ENCODE peak calls at places on chromosomes 12 and 14, in four cellular contexts. H is GM12865, L is cardiac muscle cell, T is neural crest cell. V is an unnamed sample.
A peak's percentile ranks its signal among the peaks of the same experiment; 100 is the strongest.

GRCh38 chr12:14403711-14404164 is 38.3 kb downstream of the ATF7IP start:
- DNase-seq in H (peak; percentile 72), L (peak; percentile 92), T (no peak), V (peak; percentile 50)

GRCh38 chr12:38138225-38139221 is 178.1 kb upstream of the ALG10B start:
- DNase-seq in H (peak; percentile 74), L (peak; percentile 72), T (peak; percentile 72), V (peak; percentile 76)

GRCh38 chr14:56975521-56975920 is 165.2 kb upstream of the OTX2 start:
- DNase-seq in H (no peak), L (no peak), T (no peak), V (no peak)

GRCh38 chr12:132003846-132004245 is 54.1 kb downstream of the EP400 start:
- DNase-seq in H (no peak), L (peak; percentile 61), T (no peak), V (no peak)

GRCh38 chr14:104596927-104597351 is 7.6 kb downstream of the TMEM179 start:
- DNase-seq in H (no peak), L (no peak), T (no peak), V (no peak)

GRCh38 chr14:95431199-95432145 is 85.0 kb downstream of the SYNE3 start:
- DNase-seq in H (peak; percentile 39), L (peak; percentile 50), T (peak; percentile 19), V (no peak)

GRCh38 chr14:20998674-20999366 is at the start of gene SLC39A2:
- DNase-seq in H (no peak), L (peak; percentile 81), T (no peak), V (no peak)

GRCh38 chr12:130838284-130838950 is 633 bp downstream of the STX2 start:
- DNase-seq in H (peak; percentile 29), L (peak; percentile 24), T (peak; percentile 31), V (peak; percentile 54)

GRCh38 chr14:20191396-20191795 is 700 bp downstream of the OR11G2 start:
- DNase-seq in H (no peak), L (no peak), T (no peak), V (no peak)

GRCh38 chr12:77847665-77848431 is 17.2 kb downstream of the NAV3 start:
- DNase-seq in H (peak; percentile 46), L (peak; percentile 77), T (no peak), V (no peak)

GRCh38 chr12:106296179-106296877 is 6.2 kb upstream of the TCP11L2 start:
- DNase-seq in H (no peak), L (peak; percentile 29), T (no peak), V (no peak)

GRCh38 chr14:25371053-25371452 is 321.1 kb upstream of the STXBP6 start:
- DNase-seq in H (no peak), L (no peak), T (no peak), V (no peak)

GRCh38 chr14:63388766-63389431 is 70.2 kb upstream of the GPHB5 start:
- DNase-seq in H (peak; percentile 80), L (peak; percentile 76), T (peak; percentile 53), V (peak; percentile 52)

GRCh38 chr12:481422-481821 is 21.7 kb downstream of the B4GALNT3 start:
- DNase-seq in H (no peak), L (peak; percentile 37), T (no peak), V (no peak)

GRCh38 chr14:20904393-20905029 is 13.3 kb downstream of the RNASE3 start:
- DNase-seq in H (no peak), L (no peak), T (peak; percentile 6), V (no peak)

GRCh38 chr14:63204407-63205280 is at the start of gene RHOJ:
- DNase-seq in H (no peak), L (peak; percentile 55), T (peak; percentile 41), V (no peak)

GRCh38 chr14:24965934-24966593 is 83.9 kb downstream of the STXBP6 start:
- DNase-seq in H (no peak), L (peak; percentile 78), T (no peak), V (no peak)

GRCh38 chr14:73266317-73266716 is 29.0 kb downstream of the PAPLN start:
- DNase-seq in H (no peak), L (no peak), T (no peak), V (no peak)

GRCh38 chr14:43541356-43541755 is 965.7 kb downstream of the FSCB start:
- DNase-seq in H (no peak), L (no peak), T (no peak), V (no peak)

GRCh38 chr14:43535231-43535838 is 971.7 kb downstream of the FSCB start:
- DNase-seq in H (no peak), L (no peak), T (no peak), V (no peak)

GRCh38 chr14:43540948-43541347 is 966.1 kb downstream of the FSCB start:
- DNase-seq in H (no peak), L (no peak), T (no peak), V (no peak)

DNA sequence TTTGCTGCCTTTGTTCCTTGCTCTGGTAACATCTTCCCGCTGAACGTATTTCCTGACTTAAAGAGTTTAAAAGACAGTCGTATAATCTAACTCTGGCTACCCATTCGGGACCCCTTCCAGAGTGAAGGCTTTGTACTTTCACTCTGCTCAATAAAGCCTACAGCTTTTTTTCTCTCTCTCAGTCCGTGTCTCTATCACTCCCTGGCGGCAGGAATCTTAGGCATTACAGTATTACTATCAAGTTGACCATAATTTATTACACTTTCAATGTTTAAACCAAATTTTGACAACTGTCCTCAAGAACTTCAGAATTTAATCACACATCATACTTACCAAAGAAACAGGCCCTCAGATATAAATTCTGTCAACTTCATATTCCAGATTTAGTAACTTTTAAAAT is 967.9 kb downstream of the FSCB start:
- DNase-seq in H (no peak), L (peak; percentile 32), T (no peak), V (no peak)
- TF ChIP-seq CTCF in H (no peak), L (peak; percentile 41), T (peak; percentile 70), V (no peak)

GRCh38 chr12:82517808-82518207 is 159.5 kb downstream of the METTL25 start:
- DNase-seq in H (peak; percentile 7), L (no peak), T (no peak), V (no peak)
- TF ChIP-seq CTCF in H (no peak), L (no peak), T (no peak), V (no peak)

GRCh38 chr14:68688872-68689371 is 103.9 kb downstream of the ZFP36L1 start:
- DNase-seq in H (peak; percentile 44), L (peak; percentile 77), T (peak; percentile 49), V (no peak)
- TF ChIP-seq CTCF in H (no peak), L (peak; percentile 30), T (no peak), V (no peak)

GRCh38 chr12:53308276-53308675 is 8.8 kb downstream of the MYG1 start:
- DNase-seq in H (no peak), L (no peak), T (no peak), V (no peak)
- TF ChIP-seq CTCF in H (no peak), L (no peak), T (no peak), V (no peak)

DNA sequence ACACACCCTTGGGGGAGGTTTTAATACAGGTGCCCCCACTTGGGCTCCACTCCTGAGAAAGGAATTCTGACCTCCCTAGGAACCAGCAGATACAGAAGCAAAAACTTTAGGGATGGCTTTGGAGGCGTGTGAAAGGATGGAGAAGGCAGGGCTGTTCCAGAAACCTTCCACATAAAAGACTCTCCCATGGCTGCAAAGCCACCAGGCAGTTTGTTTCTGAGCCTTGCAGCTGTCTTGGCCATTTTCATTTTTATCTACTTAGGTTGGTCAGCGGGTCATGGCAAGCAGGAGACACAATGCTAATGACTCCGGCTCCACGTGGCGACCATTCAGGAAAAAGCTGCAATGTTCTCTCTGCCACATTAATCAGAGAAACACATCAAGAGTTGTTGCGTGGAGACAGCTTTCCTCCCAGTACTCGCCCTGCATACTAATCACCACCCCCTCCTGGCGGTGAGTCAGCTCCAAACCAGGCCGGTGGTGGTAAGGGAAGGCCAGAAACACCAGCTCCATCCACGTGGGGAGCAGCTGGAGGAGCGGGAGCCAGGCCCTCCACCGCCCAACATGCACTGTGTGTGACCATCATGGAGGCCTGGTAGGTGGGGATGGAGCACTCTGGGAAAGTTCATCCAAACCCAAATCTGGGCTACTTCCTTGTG is 30.9 kb upstream of the IRF2BPL start:
- DNase-seq in H (peak; percentile 41), L (peak; percentile 91), T (peak; percentile 64), V (no peak)
- TF ChIP-seq CTCF in H (peak; percentile 19), L (peak; percentile 48), T (peak; percentile 60), V (no peak)